ENCODE peak calls at places on chromosomes 4 and X, in seven cellular contexts. E is PC-3, F is PC-9, Z is fibroblast of lung, U is mammary epithelial cell, J is MM.1S, R is HCT116. W is an unnamed sample.

GRCh38 chrX:80334583-80334982 is 85.7 kb upstream of the TENT5D start:
- DNase-seq in U (no peak), R (no peak), F (no peak), J (no peak), E (no peak), Z (no peak), W (peak; percentile 1)

GRCh38 chr4:99723555-99724450 is 66.2 kb upstream of the C4orf54 start:
- DNase-seq in F (peak; percentile 88), U (peak; percentile 90), Z (peak; percentile 87), J (no peak), R (peak; percentile 10), E (peak; percentile 75), W (no peak)

GRCh38 chrX:47849776-47850175 is 13.1 kb downstream of the ZNF81 start:
- DNase-seq in E (no peak), U (no peak), R (no peak), J (no peak), F (no peak), Z (no peak), W (no peak)

GRCh38 chrX:154834562-154834961 is at the start of gene SMIM9:
- DNase-seq in E (no peak), R (no peak), U (no peak), Z (no peak), F (no peak), J (no peak), W (no peak)

GRCh38 chrX:31251336-31251735 is 179.5 kb upstream of the FTHL17 start:
- DNase-seq in U (no peak), F (no peak), Z (peak; percentile 12), E (no peak), J (no peak), R (no peak), W (no peak)

GRCh38 chrX:70016513-70016912 is 33.2 kb downstream of the AWAT2 start:
- DNase-seq in U (no peak), E (no peak), Z (no peak), J (no peak), F (no peak), R (no peak), W (no peak)

GRCh38 chr4:32697281-32697814 is 1977.2 kb downstream of the PCDH7 start:
- DNase-seq in E (no peak), Z (no peak), U (no peak), F (no peak), J (peak; percentile 41), R (no peak), W (no peak)

GRCh38 chrX:19888419-19888879 is 1.0 kb upstream of the SH3KBP1 start:
- DNase-seq in Z (peak; percentile 79), J (peak; percentile 37), E (peak; percentile 80), U (peak; percentile 75), R (peak; percentile 53), F (peak; percentile 70), W (peak; percentile 64)

GRCh38 chr4:56677673-56678072 is 3.4 kb downstream of the HOPX start:
- DNase-seq in J (no peak), U (no peak), Z (no peak), R (no peak), E (no peak), F (no peak), W (no peak)

GRCh38 chrX:114581528-114582263 is 2.2 kb upstream of the HTR2C start:
- DNase-seq in J (no peak), R (no peak), Z (no peak), F (no peak), E (no peak), U (no peak), W (peak; percentile 84)

GRCh38 chrX:14936561-14936960 is 63.3 kb downstream of the MOSPD2 start:
- DNase-seq in E (peak; percentile 69), F (peak; percentile 39), U (peak; percentile 70), J (no peak), R (peak; percentile 24), Z (peak; percentile 57), W (no peak)

DNA sequence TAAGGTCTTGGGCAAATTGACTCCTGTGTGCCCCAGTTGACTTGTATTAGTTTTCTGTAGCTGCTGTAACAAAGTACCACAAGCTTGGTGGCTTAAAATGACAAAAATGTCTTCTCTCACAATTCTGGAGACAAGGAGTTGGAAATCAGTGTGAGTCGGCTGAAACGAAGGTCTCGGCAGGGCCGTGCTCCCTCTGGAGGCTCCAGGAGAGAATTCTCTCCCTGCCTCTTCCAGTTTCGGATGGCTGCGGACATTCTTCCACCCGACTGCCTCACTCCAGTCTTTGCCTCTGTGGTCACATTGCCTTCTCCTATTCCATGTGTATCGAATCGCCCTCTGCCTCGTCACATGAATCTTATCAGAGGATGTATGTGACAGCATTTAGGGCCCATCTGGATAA is 66.0 kb upstream of the PHOX2B start:
- DNase-seq in Z (peak; percentile 27), J (no peak), R (no peak), U (peak; percentile 1), E (peak; percentile 52), F (no peak), W (peak; percentile 68)
- TF ChIP-seq EZH2 in Z (no peak), J (no peak), R (no peak), U (no peak), E (no peak), F (no peak), W (peak; percentile 40)

DNA sequence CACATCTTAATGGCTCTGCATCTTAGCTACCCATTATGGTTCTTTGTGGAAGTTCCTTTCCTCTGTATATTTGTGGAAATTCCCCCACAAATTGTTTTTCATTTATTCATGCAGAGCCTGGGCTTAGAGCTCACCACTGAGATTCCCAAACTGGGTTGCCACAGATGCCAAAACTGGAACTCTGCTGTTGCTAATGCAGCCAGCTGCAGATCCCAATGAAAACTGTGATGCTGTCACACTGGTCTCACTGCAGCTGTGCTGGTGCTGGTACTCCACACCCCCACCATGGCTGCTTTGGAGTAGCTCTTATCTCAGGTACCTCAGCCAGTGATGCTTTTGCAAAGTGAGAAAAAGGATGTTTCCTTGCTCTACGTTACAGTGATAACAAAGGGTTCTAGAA is 87.7 kb downstream of the DCK start:
- DNase-seq in F (no peak), E (no peak), Z (no peak), U (no peak), J (no peak), R (no peak), W (no peak)
- TF ChIP-seq EZH2 in F (no peak), E (no peak), Z (no peak), U (no peak), J (no peak), R (no peak), W (no peak)

GRCh38 chr4:1473718-1474117 is 67.5 kb upstream of the NKX1-1 start:
- DNase-seq in R (no peak), Z (no peak), E (no peak), J (no peak), F (no peak), U (no peak), W (no peak)

GRCh38 chr4:1472911-1473518 is 66.8 kb upstream of the NKX1-1 start:
- DNase-seq in E (no peak), F (no peak), J (no peak), Z (no peak), U (no peak), R (no peak), W (no peak)

GRCh38 chr4:1470816-1471442 is 64.7 kb upstream of the NKX1-1 start:
- DNase-seq in R (no peak), Z (no peak), U (no peak), F (no peak), J (no peak), E (no peak), W (no peak)

GRCh38 chr4:1471443-1472147 is 65.4 kb upstream of the NKX1-1 start:
- DNase-seq in E (no peak), F (no peak), U (no peak), R (no peak), J (no peak), Z (no peak), W (no peak)

GRCh38 chr4:1472148-1472797 is 66.0 kb upstream of the NKX1-1 start:
- DNase-seq in E (no peak), U (no peak), Z (no peak), R (no peak), F (no peak), J (no peak), W (no peak)
- TF ChIP-seq EZH2 in E (no peak), U (peak; percentile 6), Z (peak; percentile 29), R (no peak), F (no peak), J (no peak), W (no peak)

GRCh38 chr4:185205697-185206342 is 2.0 kb upstream of the CFAP97 start:
- DNase-seq in R (no peak), F (no peak), Z (no peak), E (no peak), U (no peak), J (peak; percentile 31), W (no peak)

GRCh38 chr4:185204238-185204910 is 574 bp upstream of the CFAP97 start:
- DNase-seq in R (no peak), J (peak; percentile 24), U (peak; percentile 42), Z (peak; percentile 26), F (peak; percentile 35), E (peak; percentile 41), W (no peak)

GRCh38 chr4:185202984-185203379 is 818 bp downstream of the CFAP97 start:
- DNase-seq in U (no peak), Z (no peak), J (no peak), E (no peak), F (no peak), R (no peak), W (no peak)

GRCh38 chr4:185201983-185202962 is 1.5 kb downstream of the CFAP97 start:
- DNase-seq in E (no peak), F (peak; percentile 85), R (no peak), U (no peak), J (no peak), Z (peak; percentile 28), W (peak; percentile 32)

GRCh38 chr4:185203380-185204237 is at the start of gene CFAP97:
- DNase-seq in Z (peak; percentile 92), U (peak; percentile 77), E (peak; percentile 77), R (peak; percentile 53), F (peak; percentile 49), J (peak; percentile 84), W (peak; percentile 85)
- TF ChIP-seq EZH2 in Z (no peak), U (no peak), E (no peak), R (no peak), F (no peak), J (no peak), W (peak; percentile 35)

W was measured in neural progenitor cell.